ENCODE peak calls at places on chromosomes 13 and 19, in five cellular contexts. E, M, Y, P and Z are unnamed samples.

GRCh38 chr13:21074601-21075302 is 13.4 kb upstream of the LATS2 start:
- DNase-seq in E (no peak), M (peak; percentile 20), Y (no peak), P (peak; percentile 10), Z (peak; percentile 41)

GRCh38 chr19:41226053-41226873 is 7.2 kb downstream of the AXL start:
- DNase-seq in E (peak; percentile 97), M (peak; percentile 82), Y (peak; percentile 74), P (peak; percentile 16), Z (peak; percentile 64)

GRCh38 chr19:33401683-33402420 is 28.3 kb downstream of the CEBPG start:
- DNase-seq in E (no peak), M (no peak), Y (no peak), P (no peak), Z (no peak)

GRCh38 chr13:32010137-32010536 is 21.4 kb upstream of the FRY start:
- DNase-seq in E (no peak), M (peak; percentile 18), Y (no peak), P (no peak), Z (no peak)

GRCh38 chr19:17997969-17998826 is 9.8 kb upstream of the ARRDC2 start:
- DNase-seq in E (peak; percentile 16), M (no peak), Y (no peak), P (no peak), Z (no peak)

GRCh38 chr19:8446055-8446709 is 1.4 kb downstream of the HNRNPM start:
- DNase-seq in E (no peak), M (no peak), Y (no peak), P (no peak), Z (no peak)

GRCh38 chr19:33703821-33704220 is 82.1 kb downstream of the CHST8 start:
- DNase-seq in E (no peak), M (no peak), Y (no peak), P (no peak), Z (no peak)

GRCh38 chr13:29498426-29499040 is 97.0 kb downstream of the SLC7A1 start:
- DNase-seq in E (no peak), M (no peak), Y (no peak), P (no peak), Z (no peak)

GRCh38 chr19:11446271-11446651 is 10.8 kb downstream of the PRKCSH start:
- DNase-seq in E (no peak), M (no peak), Y (no peak), P (no peak), Z (no peak)

GRCh38 chr19:39362682-39363657 is 20.7 kb downstream of the SAMD4B start:
- DNase-seq in E (no peak), M (peak; percentile 78), Y (no peak), P (no peak), Z (no peak)

GRCh38 chr19:18340237-18340989 is at the start of gene PGPEP1:
- DNase-seq in E (no peak), M (peak; percentile 37), Y (peak; percentile 83), P (peak; percentile 52), Z (peak; percentile 92)

GRCh38 chr19:42201489-42202289 is 15.8 kb downstream of the DEDD2 start:
- DNase-seq in E (no peak), M (no peak), Y (no peak), P (no peak), Z (peak; percentile 89)

GRCh38 chr13:99656843-99657506 is 155.7 kb downstream of the TM9SF2 start:
- DNase-seq in E (no peak), M (peak; percentile 16), Y (peak; percentile 13), P (no peak), Z (no peak)

GRCh38 chr19:21901861-21902260 is 65.9 kb upstream of the ZNF43 start:
- DNase-seq in E (no peak), M (no peak), Y (no peak), P (no peak), Z (no peak)

GRCh38 chr13:29883941-29884518 is 33.6 kb upstream of the UBL3 start:
- DNase-seq in E (no peak), M (no peak), Y (no peak), P (no peak), Z (no peak)

GRCh38 chr19:1699386-1699785 is 47.0 kb upstream of the TCF3 start:
- DNase-seq in E (no peak), M (no peak), Y (no peak), P (no peak), Z (no peak)

GRCh38 chr13:114173753-114174152 is 5.3 kb upstream of the CFAP97D2 start:
- DNase-seq in E (no peak), M (no peak), Y (no peak), P (no peak), Z (no peak)

GRCh38 chr19:807627-808175 is 10.4 kb downstream of the PTBP1 start:
- DNase-seq in E (no peak), M (no peak), Y (no peak), P (no peak), Z (no peak)

GRCh38 chr19:1265611-1266115 is 3.5 kb upstream of the CIRBP start:
- DNase-seq in E (peak; percentile 31), M (peak; percentile 62), Y (peak; percentile 64), P (no peak), Z (no peak)

GRCh38 chr13:66430266-66430665 is 799.9 kb downstream of the PCDH9 start:
- DNase-seq in E (no peak), M (no peak), Y (no peak), P (no peak), Z (no peak)

GRCh38 chr13:101013245-101013644 is 338.6 kb upstream of the TMTC4 start:
- DNase-seq in E (no peak), M (no peak), Y (no peak), P (no peak), Z (no peak)

GRCh38 chr13:101003566-101003965 is 329.0 kb upstream of the TMTC4 start:
- DNase-seq in E (no peak), M (no peak), Y (no peak), P (no peak), Z (no peak)

GRCh38 chr13:101007245-101007644 is 332.6 kb upstream of the TMTC4 start:
- DNase-seq in E (no peak), M (no peak), Y (no peak), P (no peak), Z (no peak)
- TF ChIP-seq CTCF in E (no peak), M (no peak), Y (no peak), P (no peak), Z (no peak)

DNA sequence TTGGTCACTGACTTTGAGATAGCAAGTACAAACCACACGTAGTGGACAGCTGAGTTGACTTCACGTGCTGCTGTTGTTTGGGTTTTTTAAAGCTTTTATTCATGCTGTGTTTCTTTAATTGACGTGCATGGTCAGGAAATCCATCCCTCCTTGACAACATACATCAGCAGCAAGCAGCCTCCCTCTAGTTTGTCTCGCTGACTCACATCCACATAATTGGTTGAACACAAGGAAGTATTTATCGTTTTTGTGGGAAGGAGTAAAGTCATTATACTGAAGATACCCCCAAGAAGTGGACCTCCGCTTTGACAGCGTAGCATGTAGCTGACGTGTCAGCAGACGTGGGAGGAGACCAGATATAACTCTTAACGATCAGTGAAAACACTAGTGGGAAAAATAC is 355.8 kb downstream of the MYO16 start:
- DNase-seq in E (no peak), M (no peak), Y (no peak), P (no peak), Z (no peak)
- TF ChIP-seq CTCF in E (no peak), M (no peak), Y (no peak), P (no peak), Z (no peak)

DNA sequence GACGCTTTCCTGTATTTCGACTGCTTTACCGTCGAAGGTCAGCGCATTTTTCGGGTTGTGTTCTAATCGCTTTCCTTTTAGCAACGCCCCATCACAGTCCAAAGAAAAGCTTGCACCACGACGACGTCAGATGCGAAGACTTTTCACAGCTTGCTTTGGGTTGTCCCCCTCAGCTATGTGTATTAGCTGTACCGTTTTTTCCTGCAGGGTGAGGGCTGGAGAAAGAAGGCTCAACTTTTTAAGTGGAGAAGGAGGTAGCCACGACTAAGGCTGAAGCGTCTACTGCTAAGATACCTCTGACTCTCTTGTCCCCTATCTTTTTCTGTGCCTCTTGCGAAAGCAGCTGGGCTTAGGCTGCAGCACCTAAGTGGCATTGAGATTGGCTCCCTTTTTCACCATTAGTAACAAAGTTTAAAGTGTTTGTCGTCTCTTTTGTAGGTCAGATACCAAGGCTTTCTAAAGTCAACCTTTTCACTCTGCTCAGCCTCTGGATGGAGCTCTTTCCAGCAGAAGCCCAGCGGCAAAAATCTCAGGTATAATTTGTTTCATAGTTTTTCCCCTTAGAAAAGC is 793 bp downstream of the CDADC1 start:
- DNase-seq in E (peak; percentile 3), M (peak; percentile 25), Y (no peak), P (peak; percentile 3), Z (no peak)
- TF ChIP-seq CTCF in E (no peak), M (peak; percentile 35), Y (no peak), P (no peak), Z (peak; percentile 10)

GRCh38 chr13:80030491-80030890 is 310.4 kb downstream of the SPRY2 start:
- DNase-seq in E (no peak), M (no peak), Y (peak; percentile 59), P (no peak), Z (no peak)
- TF ChIP-seq CTCF in E (peak; percentile 35), M (peak; percentile 28), Y (peak; percentile 17), P (no peak), Z (no peak)

DNA sequence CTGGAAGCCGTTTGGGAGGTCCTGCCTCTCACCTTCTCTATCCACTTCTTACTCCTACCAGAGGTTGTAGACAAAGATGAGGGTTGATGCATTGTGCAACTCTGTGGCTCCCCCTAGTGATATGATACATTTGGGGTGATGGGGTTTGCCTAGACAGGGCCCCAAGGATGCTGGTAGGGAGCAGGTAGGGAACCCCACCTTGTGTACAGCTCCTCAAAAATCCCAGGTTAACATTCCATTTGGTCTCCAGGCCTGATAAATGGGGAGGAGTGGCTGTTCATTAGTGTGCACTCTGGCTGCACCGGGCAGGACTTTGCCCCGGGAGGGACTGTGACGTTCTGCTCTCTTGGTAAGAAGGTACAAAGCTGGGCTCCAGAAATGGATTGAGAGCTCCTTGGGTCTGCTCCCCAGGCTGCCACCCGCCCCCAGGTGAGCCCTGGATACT is 19.2 kb downstream of the SIGLEC8 start:
- DNase-seq in E (no peak), M (no peak), Y (no peak), P (peak; percentile 11), Z (peak; percentile 59)
- TF ChIP-seq CTCF in E (no peak), M (peak; percentile 13), Y (no peak), P (peak; percentile 40), Z (peak; percentile 47)

GRCh38 chr13:80297503-80297902 is 43.4 kb downstream of the SPRY2 start:
- DNase-seq in E (no peak), M (no peak), Y (no peak), P (no peak), Z (no peak)
- TF ChIP-seq CTCF in E (no peak), M (no peak), Y (no peak), P (no peak), Z (no peak)

DNA sequence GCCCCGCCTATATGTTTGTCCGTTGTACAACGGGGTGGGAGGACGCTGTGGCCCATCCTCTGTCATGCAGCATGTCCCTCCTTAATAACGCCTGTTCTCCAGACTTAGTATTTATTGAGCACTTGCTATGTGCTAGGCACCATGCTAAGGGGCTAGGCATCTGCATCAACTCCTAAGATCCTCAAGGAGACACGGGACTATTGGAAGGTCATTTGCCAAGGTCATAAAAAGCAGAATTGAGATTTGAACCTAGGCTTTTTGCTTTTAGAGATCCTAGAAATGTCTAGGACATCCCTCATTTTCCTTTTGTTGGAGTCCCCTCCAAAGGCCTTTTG is 1.8 kb upstream of the MAST1 start:
- DNase-seq in E (no peak), M (no peak), Y (no peak), P (no peak), Z (no peak)
- TF ChIP-seq CTCF in E (no peak), M (no peak), Y (no peak), P (no peak), Z (no peak)